ENCODE peak calls at places on chromosomes 2 and 18, in seven cellular contexts. E is stomach, T is A673, V is Peyer's patch, B is lung, F is OCI-LY7, M is cardiac muscle cell. Q is an unnamed sample.

GRCh38 chr2:239990966-239991365 is 34.2 kb downstream of the NDUFA10 start:
- DNase-seq in T (no peak), F (no peak), E (no peak), B (no peak), M (no peak), V (no peak), Q (no peak)

GRCh38 chr2:189782221-189782671 is 1.9 kb downstream of the ORMDL1 start:
- DNase-seq in T (no peak), F (no peak), M (no peak), E (no peak), V (no peak), B (no peak), Q (no peak)

GRCh38 chr18:9557250-9557943 is 57.0 kb downstream of the PPP4R1 start:
- DNase-seq in T (no peak), V (no peak), F (no peak), B (no peak), E (no peak), M (no peak), Q (no peak)

GRCh38 chr2:196131384-196131861 is 40.0 kb downstream of the STK17B start:
- DNase-seq in M (no peak), T (peak; percentile 59), B (peak; percentile 43), V (peak; percentile 52), E (peak; percentile 48), F (peak; percentile 86), Q (no peak)

GRCh38 chr2:227079726-227080125 is 84.3 kb downstream of the COL4A4 start:
- DNase-seq in V (no peak), E (no peak), F (no peak), T (no peak), B (no peak), M (no peak), Q (no peak)

GRCh38 chr2:118012778-118013177 is 1.1 kb downstream of the CCDC93 start:
- DNase-seq in M (no peak), B (no peak), F (no peak), V (no peak), E (no peak), T (no peak), Q (no peak)

GRCh38 chr2:222569826-222570225 is 86.1 kb downstream of the FARSB start:
- DNase-seq in T (no peak), V (no peak), F (no peak), E (no peak), B (no peak), M (no peak), Q (no peak)

GRCh38 chr2:64262068-64262467 is 117.8 kb upstream of the PELI1 start:
- DNase-seq in M (no peak), B (no peak), E (peak; percentile 35), F (no peak), V (no peak), T (no peak), Q (peak; percentile 67)

GRCh38 chr2:25371253-25372241 is 29.8 kb upstream of the DNMT3A start:
- DNase-seq in B (no peak), M (no peak), V (peak; percentile 7), T (no peak), E (peak; percentile 17), F (no peak), Q (no peak)

GRCh38 chr18:58125183-58125582 is 81.2 kb downstream of the NEDD4L start:
- DNase-seq in V (no peak), F (no peak), B (no peak), M (no peak), T (no peak), E (no peak), Q (no peak)

GRCh38 chr2:24477229-24477628 is 13.8 kb upstream of the NCOA1 start:
- DNase-seq in B (no peak), E (no peak), V (no peak), T (no peak), F (no peak), M (no peak), Q (no peak)

GRCh38 chr2:181411105-181411849 is 45.9 kb upstream of the ITGA4 start:
- DNase-seq in E (no peak), F (peak; percentile 100), B (no peak), T (peak; percentile 97), M (peak; percentile 35), V (peak; percentile 90), Q (no peak)

GRCh38 chr18:36379426-36379984 is 82.0 kb downstream of the FHOD3 start:
- DNase-seq in E (no peak), M (peak; percentile 21), B (no peak), V (no peak), T (no peak), F (no peak), Q (no peak)

GRCh38 chr2:62309465-62310091 is 113.7 kb downstream of the B3GNT2 start:
- DNase-seq in V (peak; percentile 41), M (no peak), F (no peak), B (no peak), E (no peak), T (no peak), Q (no peak)

GRCh38 chr18:9653390-9653789 is 39.0 kb upstream of the PPP4R1 start:
- DNase-seq in V (no peak), B (no peak), E (peak; percentile 50), T (no peak), F (no peak), M (no peak), Q (peak; percentile 88)

GRCh38 chr18:22241806-22242440 is 72.5 kb downstream of the GATA6 start:
- DNase-seq in V (no peak), F (no peak), M (no peak), T (no peak), B (no peak), E (peak; percentile 60), Q (no peak)

GRCh38 chr18:75297731-75298130 is 87.1 kb downstream of the TSHZ1 start:
- DNase-seq in F (no peak), B (no peak), M (no peak), T (no peak), E (no peak), V (no peak), Q (no peak)

GRCh38 chr2:207937818-207938217 is 87.5 kb downstream of the PLEKHM3 start:
- DNase-seq in E (no peak), M (no peak), B (no peak), T (no peak), V (no peak), F (no peak), Q (no peak)

GRCh38 chr2:8298783-8299182 is 383.1 kb upstream of the ID2 start:
- DNase-seq in E (no peak), F (peak; percentile 83), T (no peak), V (peak; percentile 20), B (peak; percentile 58), M (no peak), Q (no peak)

GRCh38 chr2:215619989-215620388 is 184.1 kb upstream of the FN1 start:
- DNase-seq in E (peak; percentile 49), M (no peak), F (no peak), B (no peak), T (no peak), V (no peak), Q (no peak)

DNA sequence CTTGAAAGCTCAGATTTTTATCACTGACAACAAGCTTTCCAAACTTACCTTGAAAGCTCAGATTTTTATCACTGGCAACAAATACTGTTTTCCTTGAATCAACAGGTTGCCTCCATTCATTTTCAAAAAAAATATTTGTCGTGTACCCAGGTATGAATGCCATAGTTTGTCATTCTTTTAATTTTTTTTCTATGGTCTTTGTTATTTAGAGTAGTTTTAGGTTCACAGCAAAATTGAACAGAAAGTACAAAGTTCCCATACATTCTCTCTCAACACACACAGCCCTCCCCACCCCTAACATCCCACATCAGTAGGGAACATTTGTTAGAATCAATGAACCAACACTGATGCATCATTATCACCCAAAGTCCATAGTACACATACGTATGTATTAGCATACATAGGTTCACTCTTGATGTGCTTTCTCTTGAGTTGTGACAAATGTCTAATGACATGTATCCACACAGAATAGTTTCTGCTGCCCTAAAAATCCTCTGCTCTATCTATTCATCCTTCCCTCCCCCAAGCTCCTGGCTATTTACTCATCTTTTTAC is 25.9 kb downstream of the WDR33 start:
- DNase-seq in B (no peak), T (no peak), E (no peak), V (no peak), F (no peak), M (no peak), Q (no peak)
- H3K9me3 ChIP-seq in B (no peaks in the 10 kb centered on the region), T (no peaks in the 10 kb centered on the region), E (no peaks in the 10 kb centered on the region), V (no peaks in the 10 kb centered on the region), F (peaks cover 3% of the 10 kb centered on the region), M (no peaks in the 10 kb centered on the region), Q (no peaks in the 10 kb centered on the region)

DNA sequence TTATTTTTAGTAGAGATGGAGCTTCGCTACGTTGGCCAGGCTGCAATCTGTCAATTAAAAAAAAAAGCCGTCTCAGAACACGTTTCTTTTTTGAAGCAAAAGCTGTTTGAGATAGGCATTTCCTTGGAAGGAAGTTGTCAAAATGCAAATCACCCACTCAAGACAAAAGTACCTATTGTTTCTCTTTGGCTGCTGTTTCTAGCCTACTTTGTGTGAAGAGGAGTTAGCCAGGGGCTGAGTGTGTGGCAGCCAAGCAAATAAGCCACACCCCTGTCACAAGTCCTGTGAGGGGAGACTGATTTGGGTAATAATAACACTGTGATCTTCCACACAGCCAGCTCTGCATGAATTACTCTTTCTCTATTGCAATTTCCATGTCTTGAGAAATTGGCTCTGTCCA is 47.4 kb upstream of the CDCA7 start:
- DNase-seq in M (no peak), T (peak; percentile 74), F (peak; percentile 73), V (no peak), B (no peak), E (no peak), Q (no peak)
- H3K4me3 ChIP-seq in M (no peak overlapping the region), T (no peak overlapping the region), F (peak overlapping the region; percentile 25), V (no peak overlapping the region), B (no peak overlapping the region), E (no peak overlapping the region), Q (no peak overlapping the region)

GRCh38 chr2:52563144-52563543 is 1204.5 kb upstream of the CHAC2 start:
- DNase-seq in M (no peak), B (no peak), T (no peak), F (no peak), E (no peak), V (no peak), Q (no peak)

GRCh38 chr2:52558265-52558664 is 1209.3 kb upstream of the CHAC2 start:
- DNase-seq in T (no peak), B (no peak), F (no peak), M (no peak), V (no peak), E (no peak), Q (no peak)
- H3K4me1 ChIP-seq in T (no peaks in the 10 kb centered on the region), B (no peaks in the 10 kb centered on the region), F (no peaks in the 10 kb centered on the region), M (no peaks in the 10 kb centered on the region), V (no peaks in the 10 kb centered on the region), E (no peaks in the 10 kb centered on the region), Q (no peaks in the 10 kb centered on the region)

GRCh38 chr2:46213906-46214305 is 83.3 kb upstream of the EPAS1 start:
- DNase-seq in B (no peak), F (no peak), T (no peak), M (no peak), E (no peak), V (no peak), Q (no peak)
- H3K9me3 ChIP-seq in B (peaks cover 6% of the 10 kb centered on the region), F (no peaks in the 10 kb centered on the region), T (peaks cover 4% of the 10 kb centered on the region), M (no peaks in the 10 kb centered on the region), E (peaks cover 20% of the 10 kb centered on the region), V (peaks cover 5% of the 10 kb centered on the region), Q (no peaks in the 10 kb centered on the region)

Q was measured in right lobe of liver.